ENCODE peak calls at places on chromosomes 5 and 9, in six cellular contexts. Q is sigmoid colon, U is SK-N-SH, N is Panc1, L is HCT116, G is stomach. H is an unnamed sample. For H3K4me1, the result is how much of the 10 kb centered on the place peaks cover.

GRCh38 chr9:130886981-130887380 is 9.6 kb downstream of the QRFP start:
- DNase-seq in Q (no peak), G (no peak), N (no peak), U (peak), L (no peak), H (no peak)

GRCh38 chr5:108545301-108545700 is 163.4 kb upstream of the FBXL17 start:
- DNase-seq in G (no peak), Q (no peak), N (no peak), L (no peak), U (no peak), H (no peak)

GRCh38 chr9:110638381-110638954 is 30.1 kb upstream of the MUSK start:
- DNase-seq in Q (no peak), G (no peak), N (no peak), L (no peak), U (no peak), H (no peak)

GRCh38 chr5:150319484-150319790 is 16.7 kb upstream of the ARSI start:
- DNase-seq in L (no peak), U (no peak), G (no peak), Q (no peak), N (no peak), H (no peak)

GRCh38 chr5:157390179-157390923 is 69.7 kb upstream of the NIPAL4 start:
- DNase-seq in Q (no peak), N (peak), U (no peak), G (peak), L (peak), H (no peak)

GRCh38 chr5:95731571-95732554 is 727 bp downstream of the RHOBTB3 start:
- DNase-seq in G (peak), Q (peak), N (no peak), L (no peak), U (peak), H (no peak)

GRCh38 chr5:44565872-44566271 is 176.7 kb upstream of the FGF10 start:
- DNase-seq in N (no peak), G (no peak), Q (no peak), U (no peak), L (no peak), H (no peak)

GRCh38 chr5:132219981-132220380 is 7.7 kb downstream of the P4HA2 start:
- DNase-seq in G (no peak), L (no peak), N (no peak), U (no peak), Q (no peak), H (no peak)

GRCh38 chr5:90548069-90548593 is 10.5 kb upstream of the ADGRV1 start:
- DNase-seq in N (no peak), Q (no peak), L (peak), U (no peak), G (peak), H (no peak)

GRCh38 chr9:136399176-136400037 is 563 bp downstream of the SNAPC4 start:
- DNase-seq in Q (no peak), L (no peak), G (no peak), N (no peak), U (peak), H (no peak)

GRCh38 chr5:78569441-78569840 is 79.1 kb downstream of the LHFPL2 start:
- DNase-seq in N (no peak), Q (peak), L (no peak), U (no peak), G (peak), H (no peak)

GRCh38 chr5:30194595-30194994 is 998.9 kb upstream of the CDH6 start:
- DNase-seq in Q (no peak), L (no peak), U (no peak), G (no peak), N (no peak), H (no peak)

GRCh38 chr9:32571969-32572899 is 725 bp downstream of the NDUFB6 start:
- DNase-seq in L (peak), U (peak), Q (peak), G (peak), N (peak), H (no peak)

GRCh38 chr5:135246605-135246922 is 152.5 kb downstream of the MACROH2A1 start:
- DNase-seq in U (no peak), Q (peak), G (no peak), N (no peak), L (no peak), H (no peak)

GRCh38 chr5:57576317-57576716 is 93.7 kb upstream of the ACTBL2 start:
- DNase-seq in G (no peak), N (no peak), U (no peak), Q (no peak), L (no peak), H (no peak)

GRCh38 chr5:57581772-57582171 is 99.2 kb upstream of the ACTBL2 start:
- DNase-seq in N (no peak), Q (no peak), L (no peak), G (no peak), U (no peak), H (no peak)

GRCh38 chr5:57581222-57581621 is 98.6 kb upstream of the ACTBL2 start:
- DNase-seq in U (no peak), L (no peak), Q (no peak), G (no peak), N (no peak), H (no peak)

GRCh38 chr5:57577432-57578175 is 95.0 kb upstream of the ACTBL2 start:
- DNase-seq in Q (no peak), L (no peak), N (no peak), G (no peak), U (no peak), H (no peak)

DNA sequence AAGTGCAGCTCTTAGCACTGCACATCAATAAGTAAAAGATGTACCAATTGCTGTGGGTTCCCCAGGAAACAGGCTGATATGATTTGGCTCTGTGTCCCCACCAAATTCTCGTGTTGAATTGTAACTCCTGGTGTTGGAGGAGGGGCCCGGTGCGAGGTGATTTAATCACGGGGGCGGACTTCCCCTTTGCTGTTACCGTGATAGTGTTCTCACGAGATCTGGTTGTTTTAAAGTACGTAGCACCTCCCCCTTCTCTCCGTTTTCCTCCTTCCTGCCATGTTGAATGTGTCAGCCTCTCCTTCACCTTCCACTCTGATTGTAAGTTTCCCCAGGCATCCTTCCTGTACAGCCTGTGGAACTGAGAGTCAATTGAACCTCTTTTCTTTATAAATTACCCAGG is 93.2 kb upstream of the ACTBL2 start:
- DNase-seq in Q (no peak), G (no peak), U (no peak), N (no peak), L (no peak), H (no peak)
- H3K4me1 ChIP-seq in Q (under half), G (under half), U (under half), N (under half), L (under half), H (under half)

GRCh38 chr9:83219154-83219923 is 156.4 kb upstream of the RASEF start:
- DNase-seq in L (peak), G (peak), Q (peak), N (peak), U (peak), H (no peak)
- TF ChIP-seq CTCF in L (peak), G (no peak), Q (no peak), N (peak), U (peak), H (no peak)

GRCh38 chr5:16654647-16655334 is 38.0 kb upstream of the RETREG1 start:
- DNase-seq in U (no peak), N (no peak), L (no peak), G (no peak), Q (no peak), H (no peak)

GRCh38 chr5:16661713-16662112 is 44.9 kb upstream of the RETREG1 start:
- DNase-seq in G (no peak), U (no peak), L (no peak), N (no peak), Q (no peak), H (no peak)

GRCh38 chr5:16660982-16661381 is 44.2 kb upstream of the RETREG1 start:
- DNase-seq in U (no peak), G (no peak), N (no peak), L (no peak), Q (no peak), H (no peak)

GRCh38 chr5:16659536-16659935 is 42.7 kb upstream of the RETREG1 start:
- DNase-seq in G (no peak), Q (no peak), L (no peak), N (no peak), U (no peak), H (no peak)

DNA sequence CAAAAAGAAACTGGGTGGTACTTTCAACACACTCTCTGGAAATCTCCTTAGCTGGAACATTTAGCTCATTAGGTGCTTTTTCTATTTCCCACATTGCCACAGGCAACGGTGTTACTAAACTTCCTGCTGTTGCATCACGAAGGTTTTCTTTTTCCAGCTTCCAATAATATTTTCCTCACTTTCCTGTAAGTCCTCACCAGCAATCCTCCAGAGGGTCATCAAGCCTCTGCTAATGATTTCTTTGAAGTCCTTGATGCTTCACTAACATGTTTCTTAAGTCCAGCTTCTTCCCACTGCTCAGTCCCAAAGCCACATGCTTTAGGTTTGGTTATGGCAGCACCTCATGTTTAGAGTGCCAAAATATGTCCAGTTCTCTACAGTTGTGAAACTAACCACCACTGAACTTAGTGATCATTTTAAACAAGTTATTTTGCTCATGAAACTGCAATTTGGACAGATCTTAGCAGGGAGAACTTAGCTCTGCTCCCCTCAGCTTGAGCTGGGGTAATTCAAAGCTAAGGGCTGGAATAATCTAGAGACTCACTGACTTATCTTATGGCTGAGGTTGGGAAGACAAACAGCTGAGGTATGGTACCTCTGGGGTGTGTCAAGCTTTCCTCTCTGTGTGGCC is 39.9 kb upstream of the RETREG1 start:
- DNase-seq in U (no peak), L (no peak), N (no peak), Q (no peak), G (no peak), H (no peak)
- TF ChIP-seq POLR2AphosphoS5 in U (no peak), L (no peak), N (no peak), Q (peak), G (no peak), H (no peak)

DNA sequence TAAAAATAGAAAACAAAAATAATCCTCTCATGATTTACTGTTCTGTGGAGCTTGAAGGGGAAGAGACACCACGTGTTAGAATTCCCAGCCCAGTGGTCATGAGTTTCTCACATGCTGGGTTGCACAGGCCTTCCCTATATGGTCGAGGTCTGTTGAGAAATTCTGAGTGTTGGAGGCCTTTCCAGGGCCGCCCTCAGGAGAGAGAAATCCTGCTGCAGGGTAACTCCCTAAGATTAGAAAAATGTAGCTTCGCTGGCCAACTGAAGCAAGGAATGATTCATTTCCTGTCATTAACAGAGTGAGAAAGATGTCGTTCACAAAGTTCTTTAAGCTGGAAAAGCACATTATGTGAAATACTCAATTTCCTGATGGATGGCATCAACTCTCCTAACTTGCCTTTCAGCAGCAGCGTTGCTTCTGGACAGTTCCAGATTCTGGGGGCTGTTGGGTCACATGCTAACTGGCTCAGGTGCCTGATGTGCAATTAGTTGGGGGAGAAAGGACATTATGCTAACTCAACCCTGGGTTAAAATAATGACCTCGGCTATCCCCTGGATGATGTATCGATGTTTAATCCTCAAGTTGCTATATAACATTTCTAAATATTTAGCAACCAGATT is 104.8 kb upstream of the CD180 start:
- DNase-seq in Q (peak), L (no peak), U (no peak), N (peak), G (peak), H (no peak)
- H3K4me1 ChIP-seq in Q (under half), L (under half), U (half or more), N (under half), G (under half), H (under half)

GRCh38 chr5:145920542-145921210 is 15.7 kb upstream of the SH3RF2 start:
- DNase-seq in U (no peak), N (no peak), L (no peak), G (no peak), Q (no peak), H (peak)
- TF ChIP-seq CTCF in U (no peak), N (peak), L (no peak), G (no peak), Q (no peak), H (no peak)

GRCh38 chr9:124214116-124214515 is 43.6 kb upstream of the NEK6 start:
- DNase-seq in G (peak), U (no peak), L (no peak), N (no peak), Q (peak), H (peak)
- TF ChIP-seq POLR2AphosphoS5 in G (no peak), U (no peak), L (no peak), N (no peak), Q (no peak), H (no peak)

DNA sequence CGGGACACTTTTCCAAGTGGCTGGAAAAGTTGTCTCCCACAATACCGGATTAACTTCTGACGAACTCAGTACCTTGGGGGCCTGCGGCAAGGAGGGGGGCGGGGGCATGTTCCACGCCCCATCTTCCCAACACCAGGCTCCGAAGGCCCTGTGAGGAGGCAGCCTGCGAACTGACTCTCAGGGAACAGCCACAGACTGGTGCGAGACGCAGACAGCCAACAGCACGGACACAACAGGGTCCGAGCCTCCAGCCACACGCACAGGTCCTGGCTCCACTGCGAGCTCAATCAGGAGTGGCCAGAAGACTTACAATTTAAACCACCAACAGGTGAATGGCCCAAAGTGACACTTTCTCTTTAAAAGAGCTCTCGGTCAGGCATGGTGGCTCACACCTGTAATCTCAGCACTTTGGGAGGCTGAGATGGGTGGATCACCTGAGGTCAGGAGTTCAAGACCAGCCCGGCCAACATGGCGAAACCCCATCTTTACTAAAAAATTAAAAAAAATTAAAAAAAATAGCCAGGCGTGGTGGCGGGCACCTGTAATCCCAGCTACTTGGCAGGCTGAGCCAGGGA is 3.9 kb downstream of the BRD3 start:
- DNase-seq in G (peak), Q (no peak), N (no peak), U (no peak), L (no peak), H (no peak)
- H3K4me1 ChIP-seq in G (under half), Q (under half), N (under half), U (under half), L (under half), H (half or more)

DNA sequence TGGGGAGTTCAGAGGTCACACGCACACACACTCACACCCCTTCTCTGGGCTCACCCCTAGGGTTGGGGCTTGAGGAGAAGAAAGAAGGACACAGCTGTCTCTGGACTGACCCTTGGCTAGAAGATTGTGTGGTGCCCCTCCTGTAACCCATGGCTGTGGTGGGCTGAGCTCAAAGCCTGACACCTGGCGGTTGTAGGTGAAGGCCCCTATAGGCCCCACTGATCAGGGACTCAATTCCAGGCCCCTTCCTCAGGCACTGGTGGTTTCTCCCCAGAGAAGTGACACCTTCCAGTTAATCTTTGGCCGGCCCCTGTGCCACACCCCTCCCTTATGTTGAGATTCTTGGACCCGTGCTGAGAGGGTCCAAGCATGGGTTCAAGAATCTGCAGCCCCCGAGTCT is 35.2 kb upstream of the CRB2 start:
- DNase-seq in Q (no peak), U (no peak), N (no peak), L (no peak), G (no peak), H (no peak)
- TF ChIP-seq CTCF in Q (no peak), U (no peak), N (no peak), L (no peak), G (no peak), H (no peak)

GRCh38 chr9:23801523-23801922 is 24.5 kb downstream of the ELAVL2 start:
- DNase-seq in Q (no peak), U (no peak), G (no peak), N (no peak), L (no peak), H (no peak)
- TF ChIP-seq POLR2AphosphoS5 in Q (no peak), U (no peak), G (no peak), N (no peak), L (no peak), H (no peak)

GRCh38 chr9:134408939-134409737 is 82.9 kb downstream of the RXRA start:
- DNase-seq in N (no peak), U (no peak), Q (no peak), L (no peak), G (no peak), H (no peak)
- H3K4me1 ChIP-seq in N (under half), U (under half), Q (under half), L (half or more), G (half or more), H (half or more)

H was measured in vagina.